ENCODE peak calls at places on chromosomes 16 and 17, in seven cellular contexts. One of them, this sample, is unnamed.
A peak's percentile ranks its signal among the peaks of the same experiment; 100 is the strongest.

GRCh38 chr17:71304498-71305158 is 816.2 kb upstream of the SOX9 start:
- DNase-seq in neural crest cell: no peak
- DNase-seq in adrenal gland: no peak
- DNase-seq in endodermal cell: peak; percentile 85
- DNase-seq in colonic mucosa: no peak
- DNase-seq in IMR-90: no peak
- DNase-seq in esophagus squamous epithelium: no peak
- DNase-seq in this sample: no peak

GRCh38 chr16:79008036-79008868 is 592.3 kb downstream of the MAF start:
- DNase-seq in colonic mucosa: no peak
- DNase-seq in esophagus squamous epithelium: no peak
- DNase-seq in adrenal gland: no peak
- DNase-seq in IMR-90: no peak
- DNase-seq in endodermal cell: peak; percentile 69
- DNase-seq in neural crest cell: no peak
- DNase-seq in this sample: no peak

GRCh38 chr17:31697838-31698237 is 161.2 kb downstream of the COPRS start:
- DNase-seq in IMR-90: no peak
- DNase-seq in endodermal cell: no peak
- DNase-seq in neural crest cell: no peak
- DNase-seq in esophagus squamous epithelium: no peak
- DNase-seq in adrenal gland: no peak
- DNase-seq in colonic mucosa: no peak
- DNase-seq in this sample: no peak

GRCh38 chr17:81412490-81413093 is 17.3 kb downstream of the BAHCC1 start:
- DNase-seq in esophagus squamous epithelium: no peak
- DNase-seq in endodermal cell: no peak
- DNase-seq in IMR-90: peak; percentile 76
- DNase-seq in neural crest cell: no peak
- DNase-seq in colonic mucosa: no peak
- DNase-seq in adrenal gland: no peak
- DNase-seq in this sample: no peak

GRCh38 chr17:15038656-15039055 is 226.5 kb downstream of the PMP22 start:
- DNase-seq in adrenal gland: no peak
- DNase-seq in endodermal cell: peak; percentile 78
- DNase-seq in colonic mucosa: no peak
- DNase-seq in neural crest cell: no peak
- DNase-seq in esophagus squamous epithelium: no peak
- DNase-seq in IMR-90: peak; percentile 5
- DNase-seq in this sample: no peak

GRCh38 chr16:85137323-85138072 is 25.2 kb upstream of the CIBAR2 start:
- DNase-seq in neural crest cell: peak; percentile 48
- DNase-seq in esophagus squamous epithelium: no peak
- DNase-seq in endodermal cell: no peak
- DNase-seq in adrenal gland: peak; percentile 98
- DNase-seq in colonic mucosa: peak; percentile 82
- DNase-seq in IMR-90: peak; percentile 85
- DNase-seq in this sample: no peak

GRCh38 chr17:21301593-21302550 is 17.4 kb downstream of the MAP2K3 start:
- DNase-seq in endodermal cell: no peak
- DNase-seq in esophagus squamous epithelium: no peak
- DNase-seq in IMR-90: no peak
- DNase-seq in colonic mucosa: no peak
- DNase-seq in adrenal gland: no peak
- DNase-seq in neural crest cell: no peak
- DNase-seq in this sample: no peak

GRCh38 chr16:85424260-85425060 is 188.7 kb upstream of the GSE1 start:
- DNase-seq in colonic mucosa: peak; percentile 22
- DNase-seq in IMR-90: no peak
- DNase-seq in adrenal gland: no peak
- DNase-seq in neural crest cell: no peak
- DNase-seq in endodermal cell: no peak
- DNase-seq in esophagus squamous epithelium: no peak
- DNase-seq in this sample: no peak

GRCh38 chr17:49223517-49224197 is 6.9 kb downstream of the PHOSPHO1 start:
- DNase-seq in IMR-90: peak; percentile 10
- DNase-seq in neural crest cell: peak; percentile 82
- DNase-seq in esophagus squamous epithelium: no peak
- DNase-seq in colonic mucosa: peak; percentile 79
- DNase-seq in endodermal cell: peak; percentile 97
- DNase-seq in adrenal gland: peak; percentile 48
- DNase-seq in this sample: no peak

GRCh38 chr16:66524601-66525164 is 25.2 kb downstream of the TK2 start:
- DNase-seq in IMR-90: no peak
- DNase-seq in adrenal gland: no peak
- DNase-seq in colonic mucosa: peak; percentile 49
- DNase-seq in endodermal cell: peak; percentile 54
- DNase-seq in neural crest cell: no peak
- DNase-seq in esophagus squamous epithelium: no peak
- DNase-seq in this sample: no peak

GRCh38 chr17:59837362-59838195 is 55.2 kb downstream of the TUBD1 start:
- DNase-seq in adrenal gland: peak; percentile 75
- DNase-seq in endodermal cell: peak; percentile 88
- DNase-seq in neural crest cell: peak; percentile 22
- DNase-seq in esophagus squamous epithelium: peak; percentile 53
- DNase-seq in colonic mucosa: peak; percentile 86
- DNase-seq in IMR-90: peak; percentile 100
- DNase-seq in this sample: no peak

GRCh38 chr16:78353610-78354009 is 254.2 kb downstream of the WWOX start:
- DNase-seq in IMR-90: no peak
- DNase-seq in endodermal cell: peak; percentile 54
- DNase-seq in esophagus squamous epithelium: no peak
- DNase-seq in adrenal gland: no peak
- DNase-seq in colonic mucosa: no peak
- DNase-seq in neural crest cell: no peak
- DNase-seq in this sample: peak; percentile 34

GRCh38 chr16:82655315-82655714 is 28.5 kb downstream of the CDH13 start:
- DNase-seq in colonic mucosa: peak; percentile 37
- DNase-seq in adrenal gland: no peak
- DNase-seq in endodermal cell: no peak
- DNase-seq in IMR-90: peak; percentile 94
- DNase-seq in neural crest cell: no peak
- DNase-seq in esophagus squamous epithelium: no peak
- DNase-seq in this sample: no peak

GRCh38 chr16:72739577-72739976 is 308.4 kb downstream of the ZFHX3 start:
- DNase-seq in colonic mucosa: no peak
- DNase-seq in IMR-90: peak; percentile 56
- DNase-seq in endodermal cell: no peak
- DNase-seq in neural crest cell: no peak
- DNase-seq in esophagus squamous epithelium: no peak
- DNase-seq in adrenal gland: no peak
- DNase-seq in this sample: no peak

GRCh38 chr17:20174588-20175265 is 165.6 kb downstream of the SPECC1 start:
- DNase-seq in IMR-90: peak; percentile 76
- DNase-seq in colonic mucosa: no peak
- DNase-seq in endodermal cell: no peak
- DNase-seq in adrenal gland: peak; percentile 73
- DNase-seq in esophagus squamous epithelium: no peak
- DNase-seq in neural crest cell: no peak
- DNase-seq in this sample: no peak

GRCh38 chr17:8162997-8163977 is 539 bp upstream of the VAMP2 start:
- DNase-seq in neural crest cell: no peak
- DNase-seq in colonic mucosa: peak; percentile 44
- DNase-seq in esophagus squamous epithelium: no peak
- DNase-seq in IMR-90: no peak
- DNase-seq in adrenal gland: peak; percentile 67
- DNase-seq in endodermal cell: peak; percentile 93
- DNase-seq in this sample: peak; percentile 92

DNA sequence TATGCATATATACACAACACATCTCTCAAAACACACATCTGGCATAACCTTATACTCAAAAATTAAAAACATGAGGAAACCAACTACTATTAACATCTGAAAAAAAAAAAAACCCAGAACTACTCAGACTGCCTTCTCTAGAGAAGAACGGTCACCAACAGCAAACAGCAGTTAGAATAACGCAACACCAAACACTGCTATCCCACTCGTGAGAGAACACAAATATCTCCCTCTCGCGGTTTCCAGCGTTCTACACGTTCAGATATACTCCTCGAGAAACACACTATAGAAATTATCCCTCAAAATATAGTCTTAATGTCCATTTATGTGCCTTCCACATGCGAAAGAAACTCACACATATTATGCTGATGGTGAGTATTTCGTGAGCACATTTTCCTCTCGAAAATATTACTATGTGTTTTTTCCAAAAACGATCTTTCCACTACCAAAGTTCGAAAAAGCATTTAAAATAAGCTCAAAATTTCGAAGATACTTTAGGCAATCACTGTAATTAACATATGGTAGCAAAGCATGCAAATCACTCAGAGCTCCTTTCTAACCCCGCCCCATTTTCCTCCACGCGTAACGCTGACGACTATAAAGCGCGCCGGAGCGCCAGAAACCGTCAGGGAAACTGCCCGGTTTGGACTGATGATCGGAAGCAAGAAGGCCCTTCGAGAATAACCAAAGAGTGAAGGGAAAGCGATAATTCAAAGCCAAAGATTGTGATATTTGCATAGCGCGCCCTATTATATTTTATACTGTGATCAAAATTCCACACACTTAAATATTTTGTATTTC is 60.1 kb downstream of the TEX14 start:
- DNase-seq in endodermal cell: peak; percentile 99
- DNase-seq in colonic mucosa: peak; percentile 97
- DNase-seq in adrenal gland: peak; percentile 94
- DNase-seq in neural crest cell: peak; percentile 87
- DNase-seq in IMR-90: peak; percentile 99
- DNase-seq in esophagus squamous epithelium: peak; percentile 59
- DNase-seq in this sample: no peak
- TF ChIP-seq CTCF in endodermal cell: peak; percentile 22
- TF ChIP-seq CTCF in colonic mucosa: no peak
- TF ChIP-seq CTCF in adrenal gland: peak; percentile 48
- TF ChIP-seq CTCF in neural crest cell: peak; percentile 53
- TF ChIP-seq CTCF in IMR-90: peak; percentile 22
- TF ChIP-seq CTCF in esophagus squamous epithelium: peak; percentile 17
- TF ChIP-seq CTCF in this sample: no peak

DNA sequence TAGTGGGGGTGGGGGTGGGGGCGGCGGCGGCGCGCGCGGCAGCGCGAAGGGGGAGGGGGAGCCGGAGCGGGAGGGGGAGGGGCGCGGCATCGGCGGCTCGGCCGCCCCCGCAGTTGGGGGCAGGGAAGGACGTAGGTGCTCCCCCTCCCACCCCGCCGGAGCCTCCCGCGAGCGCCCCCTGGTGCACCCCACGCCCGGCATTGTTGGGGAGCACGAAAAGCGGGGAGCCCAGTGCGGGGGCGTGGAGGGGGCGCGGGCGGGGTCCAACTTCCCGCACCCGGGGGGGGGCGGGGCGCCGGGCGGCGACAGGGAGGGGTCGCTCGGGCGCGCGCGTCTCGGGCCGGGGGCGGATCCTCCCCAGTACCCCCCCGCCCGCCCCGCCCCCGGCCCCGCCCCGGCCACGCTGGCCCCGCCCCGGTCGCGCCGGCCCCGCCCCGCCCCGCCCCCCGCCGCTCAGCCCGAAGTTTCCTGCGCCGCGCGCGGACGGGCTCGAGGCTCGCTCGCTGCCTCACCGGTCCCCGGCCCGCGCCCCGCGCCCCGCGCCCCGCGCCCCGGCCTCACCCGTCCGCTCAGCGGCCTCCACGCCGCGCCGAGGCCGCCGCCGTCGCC is at the start of gene CACNA1H:
- DNase-seq in endodermal cell: peak; percentile 82
- DNase-seq in adrenal gland: no peak
- DNase-seq in IMR-90: no peak
- DNase-seq in neural crest cell: peak; percentile 53
- DNase-seq in colonic mucosa: no peak
- DNase-seq in esophagus squamous epithelium: no peak
- DNase-seq in this sample: no peak
- TF ChIP-seq CTCF in endodermal cell: peak; percentile 80
- TF ChIP-seq CTCF in adrenal gland: no peak
- TF ChIP-seq CTCF in IMR-90: peak; percentile 24
- TF ChIP-seq CTCF in neural crest cell: peak; percentile 64
- TF ChIP-seq CTCF in colonic mucosa: no peak
- TF ChIP-seq CTCF in esophagus squamous epithelium: no peak
- TF ChIP-seq CTCF in this sample: no peak

DNA sequence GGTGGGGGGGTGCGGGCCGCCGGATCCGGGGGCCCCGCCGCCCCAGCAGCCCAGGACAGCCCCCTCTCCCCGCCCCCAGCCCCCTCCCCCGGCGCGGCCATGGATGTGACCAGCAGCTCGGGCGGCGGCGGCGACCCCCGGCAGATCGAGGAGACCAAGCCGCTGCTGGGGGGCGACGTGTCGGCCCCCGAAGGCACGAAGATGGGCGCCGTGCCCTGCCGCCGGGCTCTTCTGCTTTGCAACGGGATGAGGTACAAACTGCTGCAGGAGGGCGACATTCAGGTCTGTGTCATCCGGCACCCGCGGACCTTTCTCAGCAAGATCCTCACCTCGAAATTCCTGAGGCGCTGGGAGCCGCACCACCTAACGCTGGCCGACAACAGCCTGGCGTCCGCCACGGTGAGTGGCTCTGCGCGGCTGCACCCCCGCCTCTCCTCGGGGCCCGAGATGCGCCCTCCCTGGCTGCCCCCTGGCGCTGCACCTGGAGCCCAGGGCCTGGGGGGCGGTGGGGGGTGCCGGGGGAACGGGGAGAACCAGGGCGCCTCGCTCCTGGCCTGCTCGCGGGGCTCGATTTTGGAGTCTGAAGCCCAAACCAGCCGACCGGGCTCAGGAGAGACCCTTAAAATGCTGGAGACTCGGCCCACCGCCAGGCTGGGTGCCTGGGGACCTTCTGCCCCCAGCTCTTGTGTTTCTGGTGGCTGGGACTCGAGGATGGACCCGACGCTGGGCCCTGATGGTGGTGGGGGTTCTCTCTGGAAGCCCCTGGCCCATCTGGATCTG is 725 bp downstream of the CMIP start:
- DNase-seq in adrenal gland: peak; percentile 56
- DNase-seq in IMR-90: peak; percentile 19
- DNase-seq in colonic mucosa: no peak
- DNase-seq in neural crest cell: no peak
- DNase-seq in esophagus squamous epithelium: no peak
- DNase-seq in endodermal cell: peak; percentile 77
- DNase-seq in this sample: no peak
- TF ChIP-seq CTCF in adrenal gland: peak; percentile 14
- TF ChIP-seq CTCF in IMR-90: peak; percentile 29
- TF ChIP-seq CTCF in colonic mucosa: no peak
- TF ChIP-seq CTCF in neural crest cell: peak; percentile 47
- TF ChIP-seq CTCF in esophagus squamous epithelium: no peak
- TF ChIP-seq CTCF in endodermal cell: peak; percentile 44
- TF ChIP-seq CTCF in this sample: no peak

DNA sequence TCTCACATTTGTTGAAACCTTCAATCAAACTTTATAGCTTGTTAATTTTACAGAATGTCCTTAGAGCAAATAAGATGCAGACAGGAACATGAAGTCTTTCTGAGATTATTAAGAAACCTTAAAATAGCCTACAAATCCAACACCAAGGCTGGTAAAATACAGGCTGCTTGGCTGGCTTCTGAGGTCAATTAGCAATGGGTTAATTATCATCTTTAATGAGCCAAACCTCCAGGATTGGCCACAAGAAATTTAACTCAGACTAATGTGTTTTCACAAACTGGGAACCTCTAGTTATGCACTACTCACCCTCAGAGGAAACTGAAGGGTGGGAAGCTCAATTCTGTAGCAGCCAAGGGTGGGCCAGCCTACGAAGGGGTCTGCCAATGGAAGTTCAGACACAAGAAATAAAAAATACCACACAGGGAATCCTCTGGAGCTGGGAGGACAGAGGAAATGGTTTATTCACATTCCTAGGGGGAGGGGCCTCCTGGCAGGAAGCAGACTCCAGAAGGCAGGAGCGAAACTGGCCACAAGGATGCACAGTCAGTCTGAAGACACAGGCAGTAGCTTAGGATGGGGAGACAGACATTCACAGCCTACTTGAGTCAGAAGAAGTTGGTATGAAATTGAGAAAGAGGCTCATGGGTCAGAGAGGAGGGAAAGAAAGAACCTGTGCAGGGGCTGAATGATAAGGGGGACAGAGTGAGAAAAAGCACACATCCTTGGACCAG is 36.1 kb downstream of the HIC1 start:
- DNase-seq in IMR-90: peak; percentile 97
- DNase-seq in neural crest cell: no peak
- DNase-seq in endodermal cell: peak; percentile 87
- DNase-seq in colonic mucosa: peak; percentile 49
- DNase-seq in esophagus squamous epithelium: no peak
- DNase-seq in adrenal gland: peak; percentile 65
- DNase-seq in this sample: peak; percentile 89
- TF ChIP-seq CTCF in IMR-90: peak; percentile 55
- TF ChIP-seq CTCF in neural crest cell: no peak
- TF ChIP-seq CTCF in endodermal cell: peak; percentile 59
- TF ChIP-seq CTCF in colonic mucosa: peak; percentile 14
- TF ChIP-seq CTCF in esophagus squamous epithelium: no peak
- TF ChIP-seq CTCF in adrenal gland: peak; percentile 41
- TF ChIP-seq CTCF in this sample: no peak

This sample was measured in vagina.